ENCODE peak calls at places on chromosomes 11 and 22, in six cellular contexts. S is heart right ventricle, O is transverse colon, T is PC-3, J is stomach, D is tibial artery. E is an unnamed sample.

GRCh38 chr11:74989269-74989655 is 529 bp downstream of the NEU3 start:
- DNase-seq in S (no peak), O (no peak), T (peak), J (no peak), D (no peak), E (peak)

GRCh38 chr11:3861698-3862097 is 6.2 kb downstream of the STIM1 start:
- DNase-seq in S (no peak), O (no peak), T (no peak), J (no peak), D (no peak), E (no peak)

GRCh38 chr22:44545773-44546172 is 47.7 kb upstream of the RTL6 start:
- DNase-seq in S (no peak), O (no peak), T (no peak), J (no peak), D (peak), E (no peak)

GRCh38 chr11:57464343-57465181 is 4.2 kb downstream of the RTN4RL2 start:
- DNase-seq in S (no peak), O (no peak), T (no peak), J (no peak), D (no peak), E (peak)

GRCh38 chr11:77886401-77886800 is 65.5 kb downstream of the AAMDC start:
- DNase-seq in S (no peak), O (no peak), T (no peak), J (no peak), D (no peak), E (no peak)

GRCh38 chr22:20258584-20259335 is 9.4 kb downstream of the RTN4R start:
- DNase-seq in S (no peak), O (no peak), T (no peak), J (no peak), D (no peak), E (no peak)

GRCh38 chr11:57116654-57117053 is 65.1 kb upstream of the LRRC55 start:
- DNase-seq in S (peak), O (peak), T (peak), J (peak), D (no peak), E (no peak)

GRCh38 chr22:43481528-43482309 is 69.9 kb downstream of the MPPED1 start:
- DNase-seq in S (no peak), O (no peak), T (no peak), J (peak), D (no peak), E (peak)

GRCh38 chr11:10539339-10539738 is 1.6 kb downstream of the RNF141 start:
- DNase-seq in S (no peak), O (no peak), T (peak), J (no peak), D (no peak), E (no peak)

GRCh38 chr11:109864834-109865557 is 228.2 kb upstream of the ZC3H12C start:
- DNase-seq in S (no peak), O (no peak), T (no peak), J (no peak), D (no peak), E (no peak)

GRCh38 chr11:85725510-85726258 is 39.7 kb upstream of the CCDC89 start:
- DNase-seq in S (no peak), O (no peak), T (peak), J (no peak), D (no peak), E (no peak)

GRCh38 chr11:67667490-67668190 is 6.8 kb downstream of the ALDH3B2 start:
- DNase-seq in S (no peak), O (no peak), T (no peak), J (no peak), D (peak), E (no peak)

GRCh38 chr22:35072939-35073338 is 7.0 kb downstream of the ISX start:
- DNase-seq in S (no peak), O (no peak), T (peak), J (no peak), D (no peak), E (no peak)

GRCh38 chr11:31772412-31772811 is 38.7 kb downstream of the PAX6 start:
- DNase-seq in S (no peak), O (no peak), T (no peak), J (no peak), D (no peak), E (no peak)

GRCh38 chr22:30955153-30955552 is 13.4 kb downstream of the MORC2 start:
- DNase-seq in S (no peak), O (no peak), T (no peak), J (no peak), D (no peak), E (no peak)

GRCh38 chr22:24321999-24322398 is 51.4 kb downstream of the SPECC1L start:
- DNase-seq in S (no peak), O (no peak), T (no peak), J (no peak), D (no peak), E (peak)

GRCh38 chr11:83007909-83008580 is 63.7 kb downstream of the RAB30 start:
- DNase-seq in S (peak), O (peak), T (no peak), J (peak), D (peak), E (peak)
- H3K4me3 ChIP-seq in S (no peak), O (peak), T (no peak), J (no peak), D (no peak), E (no peak)

GRCh38 chr11:101003468-101003867 is 126.1 kb downstream of the PGR start:
- DNase-seq in S (no peak), O (no peak), T (peak), J (no peak), D (no peak), E (no peak)
- TF ChIP-seq CTCF in S (no peak), O (no peak), T (peak), J (no peak), D (no peak), E (no peak)

GRCh38 chr22:26744892-26745808 is 87.8 kb downstream of the MIAT start:
- DNase-seq in S (no peak), O (peak), T (no peak), J (no peak), D (no peak), E (no peak)
- H3K27ac ChIP-seq in S (no peak), O (peak), T (no peak), J (no peak), D (no peak), E (no peak)

GRCh38 chr11:69595805-69596665 is 44.9 kb upstream of the CCND1 start:
- DNase-seq in S (no peak), O (no peak), T (no peak), J (no peak), D (no peak), E (no peak)

GRCh38 chr11:69599502-69599901 is 41.5 kb upstream of the CCND1 start:
- DNase-seq in S (no peak), O (no peak), T (no peak), J (no peak), D (no peak), E (no peak)

GRCh38 chr11:69594481-69594880 is 46.5 kb upstream of the CCND1 start:
- DNase-seq in S (no peak), O (no peak), T (no peak), J (no peak), D (no peak), E (no peak)

GRCh38 chr11:69601346-69601975 is 39.5 kb upstream of the CCND1 start:
- DNase-seq in S (no peak), O (no peak), T (no peak), J (no peak), D (no peak), E (no peak)

DNA sequence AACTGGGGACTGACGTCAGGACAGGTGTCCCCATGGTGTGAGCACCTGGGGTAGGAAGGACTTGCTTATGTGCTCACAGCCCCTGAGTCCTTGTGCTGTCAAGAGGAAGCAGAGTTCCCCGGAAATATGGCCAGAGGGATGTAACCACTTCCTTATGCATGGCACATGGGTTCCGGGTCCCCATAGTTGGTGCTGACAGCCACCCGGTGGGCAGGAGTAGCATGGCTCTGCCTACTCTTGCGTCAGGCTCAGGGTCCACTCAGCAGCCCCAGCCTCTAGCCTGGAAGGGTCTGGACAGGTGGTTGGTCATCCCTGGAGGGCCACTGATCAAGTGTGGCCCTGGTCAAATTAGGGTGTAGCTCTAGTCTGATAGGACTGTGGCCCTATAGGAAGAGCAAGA is 42.8 kb upstream of the CCND1 start:
- DNase-seq in S (peak), O (no peak), T (peak), J (no peak), D (no peak), E (no peak)
- H3K4me3 ChIP-seq in S (no peak), O (no peak), T (no peak), J (no peak), D (no peak), E (no peak)

GRCh38 chr11:111944651-111945051 is 7.5 kb downstream of the DIXDC1 start:
- DNase-seq in S (no peak), O (no peak), T (peak), J (no peak), D (no peak), E (no peak)

GRCh38 chr11:111941963-111942362 is 4.8 kb downstream of the DIXDC1 start:
- DNase-seq in S (peak), O (no peak), T (peak), J (no peak), D (no peak), E (peak)

GRCh38 chr11:111942826-111943225 is 5.7 kb downstream of the DIXDC1 start:
- DNase-seq in S (no peak), O (no peak), T (no peak), J (no peak), D (no peak), E (no peak)

GRCh38 chr11:111945198-111945597 is 8.1 kb downstream of the DIXDC1 start:
- DNase-seq in S (no peak), O (no peak), T (no peak), J (no peak), D (no peak), E (no peak)

GRCh38 chr11:111944139-111944538 is 7.0 kb downstream of the DIXDC1 start:
- DNase-seq in S (no peak), O (no peak), T (peak), J (no peak), D (no peak), E (no peak)
- TF ChIP-seq CTCF in S (no peak), O (no peak), T (no peak), J (no peak), D (no peak), E (no peak)

GRCh38 chr11:47842749-47843148 is 5.4 kb downstream of the NUP160 start:
- DNase-seq in S (no peak), O (no peak), T (no peak), J (no peak), D (no peak), E (no peak)
- H3K27ac ChIP-seq in S (no peak), O (no peak), T (no peak), J (no peak), D (no peak), E (no peak)

GRCh38 chr22:21753374-21754111 is 17.9 kb upstream of the YPEL1 start:
- DNase-seq in S (no peak), O (no peak), T (no peak), J (no peak), D (no peak), E (no peak)

GRCh38 chr22:21758056-21758455 is 22.5 kb upstream of the YPEL1 start:
- DNase-seq in S (no peak), O (no peak), T (no peak), J (no peak), D (no peak), E (no peak)

GRCh38 chr22:21758465-21758864 is 22.9 kb upstream of the YPEL1 start:
- DNase-seq in S (no peak), O (no peak), T (no peak), J (no peak), D (no peak), E (no peak)

GRCh38 chr22:21754523-21755128 is 19.0 kb upstream of the YPEL1 start:
- DNase-seq in S (no peak), O (no peak), T (no peak), J (peak), D (no peak), E (peak)

GRCh38 chr22:21755855-21756284 is 20.3 kb upstream of the YPEL1 start:
- DNase-seq in S (no peak), O (no peak), T (peak), J (no peak), D (no peak), E (no peak)
- H3K4me3 ChIP-seq in S (no peak), O (no peak), T (no peak), J (no peak), D (no peak), E (no peak)

E was measured in dorsolateral prefrontal cortex.